ENCODE peak calls at places on chromosomes 6 and 20, in seven cellular contexts. One of them, this sample, is unnamed.
A peak's percentile ranks its signal among the peaks of the same experiment; 100 is the strongest.

GRCh38 chr6:100677240-100677639 is 203.9 kb downstream of the ASCC3 start:
- DNase-seq in NCI-H2081 treated with DMSO at 0.1 percent for 48 hours: no peak
- DNase-seq in T1000: no peak
- DNase-seq in stimulated activated CD4-positive, alpha-beta T cell treated with anti-CD3 and anti-CD28 coated beads, Interleukin-4, amount 100 ng/mL, for 24 hours: no peak
- DNase-seq in GM13977: no peak
- DNase-seq in nucleus accumbens: no peak
- DNase-seq in activated T-cell treated with anti-CD3 and anti-CD28 coated beads, Interleukin-2, amount 50 U/mL, for 48 hours: no peak
- DNase-seq in this sample: no peak

GRCh38 chr6:136599324-136600011 is 49.2 kb upstream of the MAP7 start:
- DNase-seq in NCI-H2081 treated with DMSO at 0.1 percent for 48 hours: no peak
- DNase-seq in T1000: no peak
- DNase-seq in stimulated activated CD4-positive, alpha-beta T cell treated with anti-CD3 and anti-CD28 coated beads, Interleukin-4, amount 100 ng/mL, for 24 hours: no peak
- DNase-seq in GM13977: no peak
- DNase-seq in nucleus accumbens: no peak
- DNase-seq in activated T-cell treated with anti-CD3 and anti-CD28 coated beads, Interleukin-2, amount 50 U/mL, for 48 hours: no peak
- DNase-seq in this sample: no peak

GRCh38 chr20:17848649-17849048 is 119.9 kb downstream of the SNX5 start:
- DNase-seq in NCI-H2081 treated with DMSO at 0.1 percent for 48 hours: no peak
- DNase-seq in T1000: no peak
- DNase-seq in stimulated activated CD4-positive, alpha-beta T cell treated with anti-CD3 and anti-CD28 coated beads, Interleukin-4, amount 100 ng/mL, for 24 hours: no peak
- DNase-seq in GM13977: no peak
- DNase-seq in nucleus accumbens: no peak
- DNase-seq in activated T-cell treated with anti-CD3 and anti-CD28 coated beads, Interleukin-2, amount 50 U/mL, for 48 hours: no peak
- DNase-seq in this sample: no peak

GRCh38 chr6:1608976-1609661 is 596 bp upstream of the FOXC1 start:
- DNase-seq in NCI-H2081 treated with DMSO at 0.1 percent for 48 hours: no peak
- DNase-seq in T1000: no peak
- DNase-seq in stimulated activated CD4-positive, alpha-beta T cell treated with anti-CD3 and anti-CD28 coated beads, Interleukin-4, amount 100 ng/mL, for 24 hours: no peak
- DNase-seq in GM13977: peak; percentile 52
- DNase-seq in nucleus accumbens: no peak
- DNase-seq in activated T-cell treated with anti-CD3 and anti-CD28 coated beads, Interleukin-2, amount 50 U/mL, for 48 hours: peak; percentile 40
- DNase-seq in this sample: no peak

GRCh38 chr20:35506872-35507638 is 22.4 kb downstream of the C20orf173 start:
- DNase-seq in NCI-H2081 treated with DMSO at 0.1 percent for 48 hours: no peak
- DNase-seq in T1000: no peak
- DNase-seq in stimulated activated CD4-positive, alpha-beta T cell treated with anti-CD3 and anti-CD28 coated beads, Interleukin-4, amount 100 ng/mL, for 24 hours: no peak
- DNase-seq in GM13977: no peak
- DNase-seq in nucleus accumbens: no peak
- DNase-seq in activated T-cell treated with anti-CD3 and anti-CD28 coated beads, Interleukin-2, amount 50 U/mL, for 48 hours: no peak
- DNase-seq in this sample: no peak

GRCh38 chr6:108293527-108294296 is 1.1 kb upstream of the AFG1L start:
- DNase-seq in NCI-H2081 treated with DMSO at 0.1 percent for 48 hours: no peak
- DNase-seq in T1000: no peak
- DNase-seq in stimulated activated CD4-positive, alpha-beta T cell treated with anti-CD3 and anti-CD28 coated beads, Interleukin-4, amount 100 ng/mL, for 24 hours: no peak
- DNase-seq in GM13977: no peak
- DNase-seq in nucleus accumbens: no peak
- DNase-seq in activated T-cell treated with anti-CD3 and anti-CD28 coated beads, Interleukin-2, amount 50 U/mL, for 48 hours: no peak
- DNase-seq in this sample: no peak

GRCh38 chr6:120608826-120609225 is 725.5 kb downstream of the TBC1D32 start:
- DNase-seq in NCI-H2081 treated with DMSO at 0.1 percent for 48 hours: no peak
- DNase-seq in T1000: no peak
- DNase-seq in stimulated activated CD4-positive, alpha-beta T cell treated with anti-CD3 and anti-CD28 coated beads, Interleukin-4, amount 100 ng/mL, for 24 hours: no peak
- DNase-seq in GM13977: no peak
- DNase-seq in nucleus accumbens: no peak
- DNase-seq in activated T-cell treated with anti-CD3 and anti-CD28 coated beads, Interleukin-2, amount 50 U/mL, for 48 hours: no peak
- DNase-seq in this sample: no peak

GRCh38 chr6:42563697-42564495 is at the start of gene UBR2:
- DNase-seq in NCI-H2081 treated with DMSO at 0.1 percent for 48 hours: peak; percentile 94
- DNase-seq in T1000: peak; percentile 93
- DNase-seq in stimulated activated CD4-positive, alpha-beta T cell treated with anti-CD3 and anti-CD28 coated beads, Interleukin-4, amount 100 ng/mL, for 24 hours: peak; percentile 96
- DNase-seq in GM13977: peak; percentile 92
- DNase-seq in nucleus accumbens: peak; percentile 90
- DNase-seq in activated T-cell treated with anti-CD3 and anti-CD28 coated beads, Interleukin-2, amount 50 U/mL, for 48 hours: peak; percentile 93
- DNase-seq in this sample: peak; percentile 88

GRCh38 chr6:116714761-116715160 is 33.8 kb downstream of the KPNA5 start:
- DNase-seq in NCI-H2081 treated with DMSO at 0.1 percent for 48 hours: no peak
- DNase-seq in T1000: no peak
- DNase-seq in stimulated activated CD4-positive, alpha-beta T cell treated with anti-CD3 and anti-CD28 coated beads, Interleukin-4, amount 100 ng/mL, for 24 hours: no peak
- DNase-seq in GM13977: no peak
- DNase-seq in nucleus accumbens: no peak
- DNase-seq in activated T-cell treated with anti-CD3 and anti-CD28 coated beads, Interleukin-2, amount 50 U/mL, for 48 hours: no peak
- DNase-seq in this sample: no peak

GRCh38 chr20:63606701-63607100 is 20.2 kb downstream of the GMEB2 start:
- DNase-seq in NCI-H2081 treated with DMSO at 0.1 percent for 48 hours: no peak
- DNase-seq in T1000: no peak
- DNase-seq in stimulated activated CD4-positive, alpha-beta T cell treated with anti-CD3 and anti-CD28 coated beads, Interleukin-4, amount 100 ng/mL, for 24 hours: no peak
- DNase-seq in GM13977: no peak
- DNase-seq in nucleus accumbens: no peak
- DNase-seq in activated T-cell treated with anti-CD3 and anti-CD28 coated beads, Interleukin-2, amount 50 U/mL, for 48 hours: no peak
- DNase-seq in this sample: no peak

GRCh38 chr6:5486214-5486613 is 224.9 kb downstream of the FARS2 start:
- DNase-seq in NCI-H2081 treated with DMSO at 0.1 percent for 48 hours: no peak
- DNase-seq in T1000: no peak
- DNase-seq in stimulated activated CD4-positive, alpha-beta T cell treated with anti-CD3 and anti-CD28 coated beads, Interleukin-4, amount 100 ng/mL, for 24 hours: no peak
- DNase-seq in GM13977: peak; percentile 39
- DNase-seq in nucleus accumbens: no peak
- DNase-seq in activated T-cell treated with anti-CD3 and anti-CD28 coated beads, Interleukin-2, amount 50 U/mL, for 48 hours: no peak
- DNase-seq in this sample: no peak

GRCh38 chr20:43444107-43444506 is 13.6 kb upstream of the SRSF6 start:
- DNase-seq in NCI-H2081 treated with DMSO at 0.1 percent for 48 hours: no peak
- DNase-seq in T1000: no peak
- DNase-seq in stimulated activated CD4-positive, alpha-beta T cell treated with anti-CD3 and anti-CD28 coated beads, Interleukin-4, amount 100 ng/mL, for 24 hours: no peak
- DNase-seq in GM13977: no peak
- DNase-seq in nucleus accumbens: no peak
- DNase-seq in activated T-cell treated with anti-CD3 and anti-CD28 coated beads, Interleukin-2, amount 50 U/mL, for 48 hours: no peak
- DNase-seq in this sample: no peak

GRCh38 chr6:104711371-104711770 is 148.3 kb downstream of the HACE1 start:
- DNase-seq in NCI-H2081 treated with DMSO at 0.1 percent for 48 hours: no peak
- DNase-seq in T1000: no peak
- DNase-seq in stimulated activated CD4-positive, alpha-beta T cell treated with anti-CD3 and anti-CD28 coated beads, Interleukin-4, amount 100 ng/mL, for 24 hours: no peak
- DNase-seq in GM13977: no peak
- DNase-seq in nucleus accumbens: no peak
- DNase-seq in activated T-cell treated with anti-CD3 and anti-CD28 coated beads, Interleukin-2, amount 50 U/mL, for 48 hours: no peak
- DNase-seq in this sample: no peak

GRCh38 chr6:166307981-166308768 is at the start of gene PRR18:
- DNase-seq in NCI-H2081 treated with DMSO at 0.1 percent for 48 hours: no peak
- DNase-seq in T1000: no peak
- DNase-seq in stimulated activated CD4-positive, alpha-beta T cell treated with anti-CD3 and anti-CD28 coated beads, Interleukin-4, amount 100 ng/mL, for 24 hours: no peak
- DNase-seq in GM13977: peak; percentile 67
- DNase-seq in nucleus accumbens: peak; percentile 34
- DNase-seq in activated T-cell treated with anti-CD3 and anti-CD28 coated beads, Interleukin-2, amount 50 U/mL, for 48 hours: peak; percentile 42
- DNase-seq in this sample: no peak

GRCh38 chr20:41344938-41345728 is 4.5 kb downstream of the LPIN3 start:
- DNase-seq in NCI-H2081 treated with DMSO at 0.1 percent for 48 hours: no peak
- DNase-seq in T1000: no peak
- DNase-seq in stimulated activated CD4-positive, alpha-beta T cell treated with anti-CD3 and anti-CD28 coated beads, Interleukin-4, amount 100 ng/mL, for 24 hours: no peak
- DNase-seq in GM13977: no peak
- DNase-seq in nucleus accumbens: no peak
- DNase-seq in activated T-cell treated with anti-CD3 and anti-CD28 coated beads, Interleukin-2, amount 50 U/mL, for 48 hours: no peak
- DNase-seq in this sample: no peak

GRCh38 chr20:5608104-5608447 is 142.1 kb upstream of the SHLD1 start:
- DNase-seq in NCI-H2081 treated with DMSO at 0.1 percent for 48 hours: peak; percentile 88
- DNase-seq in T1000: no peak
- DNase-seq in stimulated activated CD4-positive, alpha-beta T cell treated with anti-CD3 and anti-CD28 coated beads, Interleukin-4, amount 100 ng/mL, for 24 hours: no peak
- DNase-seq in GM13977: no peak
- DNase-seq in nucleus accumbens: no peak
- DNase-seq in activated T-cell treated with anti-CD3 and anti-CD28 coated beads, Interleukin-2, amount 50 U/mL, for 48 hours: peak; percentile 14
- DNase-seq in this sample: no peak

GRCh38 chr6:10759312-10759839 is 11.8 kb downstream of the TMEM14B start:
- DNase-seq in NCI-H2081 treated with DMSO at 0.1 percent for 48 hours: no peak
- DNase-seq in T1000: peak; percentile 83
- DNase-seq in stimulated activated CD4-positive, alpha-beta T cell treated with anti-CD3 and anti-CD28 coated beads, Interleukin-4, amount 100 ng/mL, for 24 hours: no peak
- DNase-seq in GM13977: no peak
- DNase-seq in nucleus accumbens: no peak
- DNase-seq in activated T-cell treated with anti-CD3 and anti-CD28 coated beads, Interleukin-2, amount 50 U/mL, for 48 hours: no peak
- DNase-seq in this sample: no peak

GRCh38 chr20:24981750-24982149 is 10.8 kb downstream of the APMAP start:
- DNase-seq in NCI-H2081 treated with DMSO at 0.1 percent for 48 hours: no peak
- DNase-seq in T1000: no peak
- DNase-seq in stimulated activated CD4-positive, alpha-beta T cell treated with anti-CD3 and anti-CD28 coated beads, Interleukin-4, amount 100 ng/mL, for 24 hours: no peak
- DNase-seq in GM13977: no peak
- DNase-seq in nucleus accumbens: no peak
- DNase-seq in activated T-cell treated with anti-CD3 and anti-CD28 coated beads, Interleukin-2, amount 50 U/mL, for 48 hours: peak; percentile 20
- DNase-seq in this sample: no peak

GRCh38 chr6:6749791-6750434 is 161.4 kb downstream of the LY86 start:
- DNase-seq in NCI-H2081 treated with DMSO at 0.1 percent for 48 hours: no peak
- DNase-seq in T1000: no peak
- DNase-seq in stimulated activated CD4-positive, alpha-beta T cell treated with anti-CD3 and anti-CD28 coated beads, Interleukin-4, amount 100 ng/mL, for 24 hours: peak; percentile 47
- DNase-seq in GM13977: no peak
- DNase-seq in nucleus accumbens: no peak
- DNase-seq in activated T-cell treated with anti-CD3 and anti-CD28 coated beads, Interleukin-2, amount 50 U/mL, for 48 hours: peak; percentile 57
- DNase-seq in this sample: no peak

GRCh38 chr20:49880724-49881445 is 34.4 kb downstream of the SPATA2 start:
- DNase-seq in NCI-H2081 treated with DMSO at 0.1 percent for 48 hours: no peak
- DNase-seq in T1000: no peak
- DNase-seq in stimulated activated CD4-positive, alpha-beta T cell treated with anti-CD3 and anti-CD28 coated beads, Interleukin-4, amount 100 ng/mL, for 24 hours: no peak
- DNase-seq in GM13977: no peak
- DNase-seq in nucleus accumbens: no peak
- DNase-seq in activated T-cell treated with anti-CD3 and anti-CD28 coated beads, Interleukin-2, amount 50 U/mL, for 48 hours: no peak
- DNase-seq in this sample: no peak